ENCODE peak calls at places on chromosomes 1 and 21, in six cellular contexts. G is SK-N-DZ; M is CD4-positive, CD25-positive, alpha-beta regulatory T cell; P is NCI-H748 treated with DMSO at 0.1 percent for 48 hours; X is endothelial cell; I is stimulated activated CD8-positive, alpha-beta memory T cell treated with anti-CD3 and anti-CD28 coated beads, Interleukin-7, amount 100 ng/mL, for 24 hours. A is an unnamed sample.
A peak's percentile ranks its signal among the peaks of the same experiment; 100 is the strongest.

GRCh38 chr1:17260738-17261137 is 11.8 kb downstream of the PADI3 start:
- DNase-seq in G (no peak), M (no peak), P (no peak), X (no peak), I (no peak), A (no peak)

GRCh38 chr1:9438431-9439073 is 100.7 kb upstream of the SLC25A33 start:
- DNase-seq in G (no peak), M (no peak), P (no peak), X (no peak), I (no peak), A (no peak)

GRCh38 chr1:180310095-180310494 is 80.0 kb downstream of the LHX4 start:
- DNase-seq in G (no peak), M (no peak), P (no peak), X (no peak), I (no peak), A (no peak)

GRCh38 chr21:38920631-38921398 is 115.1 kb downstream of the ETS2 start:
- DNase-seq in G (no peak), M (no peak), P (no peak), X (no peak), I (no peak), A (no peak)

GRCh38 chr1:174791863-174792262 is 207.9 kb upstream of the CACYBP start:
- DNase-seq in G (peak; percentile 25), M (no peak), P (no peak), X (no peak), I (no peak), A (no peak)

GRCh38 chr1:193070942-193071341 is 11.5 kb downstream of the RO60 start:
- DNase-seq in G (no peak), M (peak; percentile 33), P (no peak), X (no peak), I (no peak), A (no peak)

GRCh38 chr21:41927727-41928409 is 25.9 kb downstream of the C2CD2 start:
- DNase-seq in G (no peak), M (peak; percentile 60), P (no peak), X (no peak), I (no peak), A (no peak)

GRCh38 chr1:200483491-200484143 is 73.8 kb upstream of the ZNF281 start:
- DNase-seq in G (no peak), M (peak; percentile 83), P (no peak), X (no peak), I (peak; percentile 25), A (no peak)

GRCh38 chr1:12447849-12448312 is 170.1 kb downstream of the DHRS3 start:
- DNase-seq in G (no peak), M (no peak), P (no peak), X (no peak), I (no peak), A (no peak)

GRCh38 chr1:205456868-205457724 is 1.3 kb upstream of the BLACAT1 start:
- DNase-seq in G (peak; percentile 24), M (no peak), P (peak; percentile 32), X (no peak), I (no peak), A (peak; percentile 39)

GRCh38 chr1:36486436-36487335 is 4.0 kb upstream of the CSF3R start:
- DNase-seq in G (no peak), M (no peak), P (peak; percentile 19), X (no peak), I (no peak), A (no peak)

GRCh38 chr1:89608627-89609338 is 24.1 kb upstream of the LRRC8C start:
- DNase-seq in G (no peak), M (peak; percentile 79), P (no peak), X (no peak), I (no peak), A (no peak)

GRCh38 chr1:214026985-214027384 is 39.2 kb downstream of the PROX1 start:
- DNase-seq in G (no peak), M (no peak), P (no peak), X (no peak), I (no peak), A (no peak)

GRCh38 chr1:106072909-106073600 is 983.4 kb upstream of the PRMT6 start:
- DNase-seq in G (no peak), M (no peak), P (no peak), X (no peak), I (no peak), A (no peak)

GRCh38 chr1:84442256-84442655 is 36.8 kb upstream of the RPF1 start:
- DNase-seq in G (peak; percentile 10), M (peak; percentile 92), P (peak; percentile 8), X (no peak), I (no peak), A (no peak)

GRCh38 chr1:180258290-180258689 is 28.2 kb downstream of the LHX4 start:
- DNase-seq in G (no peak), M (no peak), P (no peak), X (no peak), I (no peak), A (no peak)

GRCh38 chr21:42315296-42315891 is at the start of gene TFF3:
- DNase-seq in G (no peak), M (no peak), P (peak; percentile 93), X (no peak), I (no peak), A (peak; percentile 83)

GRCh38 chr21:42097860-42098259 is 26.7 kb downstream of the UMODL1 start:
- DNase-seq in G (no peak), M (no peak), P (no peak), X (peak; percentile 25), I (no peak), A (no peak)

GRCh38 chr21:14548751-14549150 is 2.6 kb upstream of the SAMSN1 start:
- DNase-seq in G (no peak), M (no peak), P (no peak), X (no peak), I (no peak), A (no peak)

GRCh38 chr1:243550276-243550675 is 294.4 kb downstream of the SDCCAG8 start:
- DNase-seq in G (no peak), M (no peak), P (no peak), X (no peak), I (no peak), A (no peak)

GRCh38 chr1:33446590-33446989 is 15.7 kb upstream of the PHC2 start:
- DNase-seq in G (no peak), M (peak; percentile 28), P (no peak), X (no peak), I (no peak), A (no peak)

A was measured in NCI-H1930.